ENCODE peak calls at places on chromosomes 12 and 14, in five cellular contexts. D is NCI-H1105; U is neuronal stem cell; A is left colon; P is stimulated activated CD4-positive, alpha-beta T cell treated with anti-CD3 and anti-CD28 coated beads, TNF-alpha, amount 100 ng/mL, for 1 hour. G is an unnamed sample.

GRCh38 chr12:12779529-12779928 is 5.9 kb upstream of the APOLD1 start:
- DNase-seq in A (no peak), D (peak; percentile 86), U (no peak), P (no peak), G (no peak)

GRCh38 chr14:100790785-100791667 is 34.9 kb upstream of the MEG3 start:
- DNase-seq in P (no peak), A (no peak), U (no peak), D (no peak), G (no peak)

GRCh38 chr14:90489916-90490726 is 93.3 kb downstream of the CALM1 start:
- DNase-seq in P (no peak), U (no peak), A (no peak), D (no peak), G (no peak)

GRCh38 chr14:105335735-105336476 is 21.4 kb downstream of the PACS2 start:
- DNase-seq in A (no peak), P (no peak), U (no peak), D (no peak), G (no peak)

GRCh38 chr14:22561661-22562579 is 27.1 kb downstream of the DAD1 start:
- DNase-seq in D (no peak), P (no peak), A (no peak), U (no peak), G (no peak)

GRCh38 chr14:35403085-35403396 is 1.5 kb downstream of the NFKBIA start:
- DNase-seq in P (no peak), D (no peak), U (no peak), A (no peak), G (no peak)

GRCh38 chr12:108849653-108850052 is 7.7 kb downstream of the SSH1 start:
- DNase-seq in D (no peak), A (no peak), U (no peak), P (no peak), G (no peak)

GRCh38 chr12:55072093-55072492 is 52.3 kb downstream of the NEUROD4 start:
- DNase-seq in A (no peak), U (no peak), P (peak; percentile 54), D (peak; percentile 53), G (peak; percentile 29)

GRCh38 chr12:93622485-93622884 is 50.0 kb downstream of the SOCS2 start:
- DNase-seq in U (no peak), A (no peak), D (no peak), P (no peak), G (no peak)

GRCh38 chr12:111322336-111323250 is 46.3 kb downstream of the PHETA1 start:
- DNase-seq in D (peak; percentile 58), U (no peak), A (no peak), P (no peak), G (no peak)

GRCh38 chr14:32428875-32429274 is 99.8 kb downstream of the AKAP6 start:
- DNase-seq in A (no peak), D (no peak), U (no peak), P (no peak), G (no peak)

GRCh38 chr12:101761347-101761746 is 22.1 kb upstream of the SYCP3 start:
- DNase-seq in D (no peak), P (no peak), A (no peak), U (no peak), G (no peak)

GRCh38 chr12:42504049-42504448 is 85.5 kb downstream of the PRICKLE1 start:
- DNase-seq in D (peak; percentile 46), P (no peak), A (no peak), U (no peak), G (peak; percentile 18)

GRCh38 chr14:55803506-55804197 is 223.6 kb downstream of the KTN1 start:
- DNase-seq in D (no peak), P (no peak), U (no peak), A (no peak), G (no peak)

GRCh38 chr12:24595652-24596235 is 353.2 kb downstream of the BCAT1 start:
- DNase-seq in U (no peak), A (no peak), D (no peak), P (no peak), G (no peak)

GRCh38 chr12:117975006-117975405 is 6.2 kb upstream of the KSR2 start:
- DNase-seq in P (no peak), U (no peak), D (no peak), A (no peak), G (no peak)

GRCh38 chr14:35814371-35815005 is 5.4 kb upstream of the RALGAPA1 start:
- DNase-seq in U (peak; percentile 49), A (peak; percentile 41), P (peak; percentile 51), D (peak; percentile 69), G (peak; percentile 67)

GRCh38 chr12:71865166-71865713 is 25.7 kb downstream of the TBC1D15 start:
- DNase-seq in U (no peak), D (no peak), P (no peak), A (no peak), G (no peak)

GRCh38 chr12:128687851-128688250 is 135.9 kb downstream of the SLC15A4 start:
- DNase-seq in P (no peak), U (no peak), A (no peak), D (no peak), G (no peak)

GRCh38 chr12:3038166-3038565 is 39.0 kb upstream of the TSPAN9 start:
- DNase-seq in A (no peak), P (no peak), U (no peak), D (no peak), G (no peak)

GRCh38 chr12:64180951-64181350 is 41.1 kb downstream of the KICS2 start:
- DNase-seq in U (no peak), P (no peak), D (no peak), A (no peak), G (no peak)

GRCh38 chr14:87088588-87088987 is 904.4 kb downstream of the GALC start:
- DNase-seq in D (no peak), U (no peak), P (no peak), A (no peak), G (no peak)

GRCh38 chr12:644293-644639 is 19.0 kb downstream of the NINJ2 start:
- DNase-seq in A (no peak), P (no peak), U (no peak), D (no peak), G (no peak)

GRCh38 chr12:6074979-6075585 is 49.4 kb downstream of the VWF start:
- DNase-seq in A (peak; percentile 43), P (no peak), D (no peak), U (no peak), G (no peak)

GRCh38 chr12:52243774-52244614 is 11.0 kb downstream of the KRT7 start:
- DNase-seq in P (peak; percentile 55), U (no peak), D (no peak), A (peak; percentile 78), G (peak; percentile 79)

GRCh38 chr12:102281231-102281630 is 83.6 kb upstream of the PMCH start:
- DNase-seq in A (no peak), D (no peak), U (no peak), P (no peak), G (no peak)

GRCh38 chr12:26156201-26156871 is 31.5 kb upstream of the BHLHE41 start:
- DNase-seq in P (no peak), U (no peak), A (no peak), D (no peak), G (no peak)

GRCh38 chr12:49108958-49109404 is 1.7 kb downstream of the LMBR1L start:
- DNase-seq in D (no peak), U (no peak), P (no peak), A (peak; percentile 81), G (peak; percentile 43)

GRCh38 chr14:90545966-90546751 is 149.3 kb downstream of the CALM1 start:
- DNase-seq in A (peak; percentile 38), P (no peak), U (no peak), D (no peak), G (peak; percentile 25)

GRCh38 chr12:60535363-60535762 is 939.5 kb downstream of the SLC16A7 start:
- DNase-seq in P (no peak), U (no peak), A (no peak), D (no peak), G (no peak)

GRCh38 chr14:61891810-61892209 is 129.6 kb downstream of the SNAPC1 start:
- DNase-seq in D (no peak), A (no peak), U (no peak), P (no peak), G (no peak)

G was measured in mucosa of gallbladder.